ENCODE peak calls at places on chromosomes 1 and 21, in nine cellular contexts. J, G, Q, E, D, C, L, T and O are unnamed samples.

GRCh38 chr21:31111093-31111492 is 72.8 kb upstream of the KRTAP19-8 start:
- DNase-seq in J (no peak), G (no peak), Q (no peak), E (no peak), D (no peak), C (no peak), L (no peak), T (no peak), O (no peak)

GRCh38 chr1:31181515-31182343 is 58.0 kb downstream of the NKAIN1 start:
- DNase-seq in J (peak), G (no peak), Q (peak), E (no peak), D (peak), C (peak), L (peak), T (peak), O (peak)

GRCh38 chr1:109886827-109887226 is 23.8 kb upstream of the CSF1 start:
- DNase-seq in J (no peak), G (no peak), Q (no peak), E (no peak), D (no peak), C (no peak), L (peak), T (no peak), O (no peak)

GRCh38 chr1:210978316-210978993 is 155.5 kb downstream of the KCNH1 start:
- DNase-seq in J (no peak), G (no peak), Q (no peak), E (no peak), D (no peak), C (no peak), L (no peak), T (no peak), O (no peak)

GRCh38 chr1:59433440-59433813 is 136.5 kb downstream of the FGGY start:
- DNase-seq in J (no peak), G (no peak), Q (no peak), E (no peak), D (no peak), C (no peak), L (no peak), T (no peak), O (no peak)

GRCh38 chr21:26148071-26148470 is 22.5 kb downstream of the APP start:
- DNase-seq in J (no peak), G (no peak), Q (no peak), E (no peak), D (no peak), C (no peak), L (no peak), T (no peak), O (no peak)

GRCh38 chr1:110542730-110543129 is 23.8 kb upstream of the KCNA10 start:
- DNase-seq in J (no peak), G (peak), Q (no peak), E (no peak), D (no peak), C (no peak), L (peak), T (no peak), O (peak)

GRCh38 chr1:106727171-106727570 is 329.3 kb upstream of the PRMT6 start:
- DNase-seq in J (no peak), G (no peak), Q (no peak), E (no peak), D (no peak), C (no peak), L (peak), T (no peak), O (no peak)

GRCh38 chr1:243723458-243724043 is 126.5 kb downstream of the AKT3 start:
- DNase-seq in J (no peak), G (no peak), Q (no peak), E (no peak), D (no peak), C (no peak), L (no peak), T (no peak), O (no peak)

GRCh38 chr1:149995927-149996326 is 14.6 kb downstream of the OTUD7B start:
- DNase-seq in J (no peak), G (peak), Q (no peak), E (no peak), D (no peak), C (no peak), L (no peak), T (no peak), O (no peak)

GRCh38 chr1:11413907-11414495 is 65.0 kb upstream of the DISP3 start:
- DNase-seq in J (no peak), G (no peak), Q (no peak), E (peak), D (no peak), C (no peak), L (no peak), T (no peak), O (no peak)

GRCh38 chr1:90393025-90393424 is 324.1 kb downstream of the BARHL2 start:
- DNase-seq in J (no peak), G (peak), Q (no peak), E (no peak), D (no peak), C (no peak), L (no peak), T (no peak), O (no peak)

GRCh38 chr1:41678141-41678878 is 193.8 kb upstream of the EDN2 start:
- DNase-seq in J (no peak), G (peak), Q (no peak), E (no peak), D (no peak), C (no peak), L (no peak), T (no peak), O (no peak)

GRCh38 chr1:235111107-235111506 is 17.5 kb downstream of the TOMM20 start:
- DNase-seq in J (no peak), G (no peak), Q (no peak), E (no peak), D (no peak), C (no peak), L (no peak), T (no peak), O (no peak)

GRCh38 chr1:235112297-235113182 is 16.1 kb downstream of the TOMM20 start:
- DNase-seq in J (peak), G (no peak), Q (no peak), E (no peak), D (no peak), C (no peak), L (no peak), T (no peak), O (no peak)

GRCh38 chr1:235108185-235108593 is 20.4 kb downstream of the TOMM20 start:
- DNase-seq in J (peak), G (no peak), Q (no peak), E (no peak), D (no peak), C (no peak), L (no peak), T (no peak), O (no peak)

GRCh38 chr1:235108876-235109275 is 19.8 kb downstream of the TOMM20 start:
- DNase-seq in J (peak), G (no peak), Q (no peak), E (no peak), D (no peak), C (no peak), L (no peak), T (no peak), O (no peak)

DNA sequence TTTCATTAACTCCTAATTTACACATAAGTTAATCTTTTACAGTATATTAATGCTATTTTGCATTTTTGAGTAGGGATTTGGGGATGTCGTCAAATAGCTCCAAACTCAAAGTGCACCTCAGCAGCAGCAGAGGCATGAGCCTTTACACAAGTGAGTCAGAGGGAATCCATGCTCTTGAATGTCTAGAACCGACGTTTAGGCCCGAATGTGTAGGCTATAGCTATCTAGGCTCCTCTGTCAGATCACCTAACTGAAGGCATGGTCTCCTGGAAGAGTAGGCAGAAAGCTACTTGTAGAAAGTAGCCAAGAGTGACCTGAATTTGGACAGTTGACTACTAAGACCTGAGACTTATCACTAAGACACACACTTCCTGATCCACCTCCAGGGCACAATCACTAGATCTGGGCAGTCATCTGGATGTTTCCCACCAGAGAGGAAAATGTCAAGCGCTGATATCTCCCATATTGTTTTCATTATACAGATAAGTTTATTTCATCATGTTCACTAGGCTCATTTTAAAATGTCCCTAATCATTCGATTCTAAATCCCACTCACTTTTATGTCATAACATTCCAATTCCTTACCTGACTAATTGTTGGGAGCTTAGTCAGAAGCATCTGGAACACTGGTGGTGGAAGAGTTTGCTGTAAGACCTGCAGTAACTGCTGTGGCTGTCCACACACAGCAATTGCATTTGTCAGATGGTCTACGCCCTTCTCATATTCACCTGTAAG is 15.3 kb downstream of the TOMM20 start:
- DNase-seq in J (no peak), G (no peak), Q (no peak), E (no peak), D (no peak), C (no peak), L (no peak), T (no peak), O (no peak)
- H3K27ac ChIP-seq in J (no peak), G (no peak), Q (no peak), E (no peak), D (no peak), C (no peak), L (no peak), T (no peak), O (no peak)

GRCh38 chr1:43234267-43234666 is 35.5 kb upstream of the TMEM125 start:
- DNase-seq in J (no peak), G (no peak), Q (no peak), E (no peak), D (no peak), C (no peak), L (no peak), T (no peak), O (no peak)

GRCh38 chr1:43233631-43234030 is 36.2 kb upstream of the TMEM125 start:
- DNase-seq in J (no peak), G (no peak), Q (no peak), E (no peak), D (no peak), C (no peak), L (no peak), T (no peak), O (no peak)

GRCh38 chr1:43232071-43232470 is 37.7 kb upstream of the TMEM125 start:
- DNase-seq in J (no peak), G (peak), Q (no peak), E (no peak), D (no peak), C (no peak), L (no peak), T (no peak), O (no peak)

GRCh38 chr1:43229831-43230780 is 39.7 kb upstream of the TMEM125 start:
- DNase-seq in J (no peak), G (peak), Q (no peak), E (peak), D (no peak), C (no peak), L (no peak), T (no peak), O (no peak)

DNA sequence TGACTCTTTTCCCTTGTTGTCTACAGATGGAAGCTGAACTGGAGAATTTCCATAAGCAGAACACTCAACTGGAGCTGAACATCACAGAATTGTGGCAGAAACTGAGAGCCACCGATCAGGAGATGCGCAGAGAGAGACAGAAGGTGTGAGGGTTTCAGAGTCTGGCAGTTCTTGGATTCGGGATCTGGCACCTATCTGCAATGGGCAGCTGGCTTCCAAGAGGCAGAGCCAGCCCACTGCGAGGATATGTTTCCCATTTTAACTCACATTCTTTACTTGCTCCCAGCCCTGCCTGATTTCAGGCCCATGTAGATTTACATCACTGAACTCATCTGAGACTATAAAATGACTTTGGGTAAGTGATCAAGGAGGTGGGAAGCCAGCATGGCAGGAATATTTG is 37.3 kb upstream of the TMEM125 start:
- DNase-seq in J (no peak), G (no peak), Q (no peak), E (no peak), D (no peak), C (no peak), L (no peak), T (no peak), O (no peak)
- H3K27ac ChIP-seq in J (no peak), G (peak), Q (no peak), E (no peak), D (no peak), C (peak), L (no peak), T (no peak), O (no peak)

GRCh38 chr1:221344693-221345092 is 397.2 kb downstream of the DUSP10 start:
- DNase-seq in J (no peak), G (peak), Q (no peak), E (no peak), D (no peak), C (no peak), L (no peak), T (no peak), O (no peak)
- H3K27ac ChIP-seq in J (no peak), G (no peak), Q (no peak), E (no peak), D (no peak), C (no peak), L (no peak), T (no peak), O (no peak)

GRCh38 chr1:204264805-204265204 is 51.0 kb upstream of the GOLT1A start:
- DNase-seq in J (no peak), G (no peak), Q (no peak), E (no peak), D (no peak), C (no peak), L (no peak), T (no peak), O (no peak)
- H3K27ac ChIP-seq in J (no peak), G (no peak), Q (no peak), E (no peak), D (no peak), C (peak), L (no peak), T (no peak), O (no peak)

GRCh38 chr1:33332357-33332789 is 11.5 kb upstream of the A3GALT2 start:
- DNase-seq in J (peak), G (peak), Q (no peak), E (no peak), D (no peak), C (no peak), L (no peak), T (no peak), O (no peak)
- H3K27ac ChIP-seq in J (peak), G (peak), Q (no peak), E (no peak), D (no peak), C (no peak), L (no peak), T (peak), O (no peak)

GRCh38 chr1:13764533-13764932 is 64.5 kb downstream of the PRDM2 start:
- DNase-seq in J (no peak), G (peak), Q (no peak), E (no peak), D (no peak), C (no peak), L (no peak), T (no peak), O (no peak)
- H3K27ac ChIP-seq in J (no peak), G (no peak), Q (no peak), E (no peak), D (no peak), C (no peak), L (no peak), T (no peak), O (no peak)

GRCh38 chr1:29760165-29760564 is 523.8 kb downstream of the PTPRU start:
- DNase-seq in J (no peak), G (no peak), Q (no peak), E (no peak), D (no peak), C (no peak), L (no peak), T (no peak), O (no peak)

GRCh38 chr1:29758764-29759499 is 522.6 kb downstream of the PTPRU start:
- DNase-seq in J (peak), G (no peak), Q (no peak), E (peak), D (no peak), C (no peak), L (no peak), T (no peak), O (no peak)

GRCh38 chr1:29761159-29761928 is 525.0 kb downstream of the PTPRU start:
- DNase-seq in J (peak), G (no peak), Q (no peak), E (peak), D (no peak), C (no peak), L (no peak), T (no peak), O (no peak)

GRCh38 chr1:29756901-29757729 is 520.8 kb downstream of the PTPRU start:
- DNase-seq in J (peak), G (no peak), Q (no peak), E (no peak), D (no peak), C (no peak), L (no peak), T (no peak), O (no peak)

GRCh38 chr1:29757866-29758763 is 521.8 kb downstream of the PTPRU start:
- DNase-seq in J (peak), G (no peak), Q (no peak), E (no peak), D (no peak), C (no peak), L (no peak), T (no peak), O (no peak)
- H3K27ac ChIP-seq in J (no peak), G (no peak), Q (no peak), E (peak), D (no peak), C (no peak), L (no peak), T (no peak), O (no peak)

GRCh38 chr1:56187410-56187809 is 392.0 kb downstream of the PLPP3 start:
- DNase-seq in J (no peak), G (no peak), Q (no peak), E (no peak), D (no peak), C (no peak), L (no peak), T (no peak), O (no peak)

GRCh38 chr1:56189946-56190920 is 389.1 kb downstream of the PLPP3 start:
- DNase-seq in J (no peak), G (no peak), Q (no peak), E (peak), D (no peak), C (no peak), L (peak), T (no peak), O (no peak)

GRCh38 chr1:56188216-56188615 is 391.1 kb downstream of the PLPP3 start:
- DNase-seq in J (no peak), G (no peak), Q (no peak), E (no peak), D (no peak), C (no peak), L (no peak), T (no peak), O (no peak)

GRCh38 chr1:56189454-56189853 is 389.9 kb downstream of the PLPP3 start:
- DNase-seq in J (no peak), G (no peak), Q (no peak), E (no peak), D (no peak), C (no peak), L (no peak), T (no peak), O (no peak)

GRCh38 chr1:56188855-56189254 is 390.5 kb downstream of the PLPP3 start:
- DNase-seq in J (no peak), G (no peak), Q (no peak), E (no peak), D (no peak), C (no peak), L (no peak), T (no peak), O (no peak)
- H3K27ac ChIP-seq in J (no peak), G (no peak), Q (no peak), E (no peak), D (no peak), C (no peak), L (no peak), T (no peak), O (no peak)

GRCh38 chr1:99639945-99640344 is 6.0 kb upstream of the PALMD start:
- DNase-seq in J (no peak), G (no peak), Q (no peak), E (no peak), D (no peak), C (no peak), L (no peak), T (no peak), O (no peak)

GRCh38 chr1:99640672-99641071 is 5.2 kb upstream of the PALMD start:
- DNase-seq in J (no peak), G (no peak), Q (no peak), E (no peak), D (no peak), C (no peak), L (no peak), T (no peak), O (no peak)

GRCh38 chr1:99638853-99639252 is 7.1 kb upstream of the PALMD start:
- DNase-seq in J (no peak), G (no peak), Q (no peak), E (no peak), D (no peak), C (no peak), L (no peak), T (no peak), O (no peak)

GRCh38 chr1:99641558-99641957 is 4.4 kb upstream of the PALMD start:
- DNase-seq in J (no peak), G (no peak), Q (no peak), E (no peak), D (no peak), C (no peak), L (no peak), T (no peak), O (no peak)

DNA sequence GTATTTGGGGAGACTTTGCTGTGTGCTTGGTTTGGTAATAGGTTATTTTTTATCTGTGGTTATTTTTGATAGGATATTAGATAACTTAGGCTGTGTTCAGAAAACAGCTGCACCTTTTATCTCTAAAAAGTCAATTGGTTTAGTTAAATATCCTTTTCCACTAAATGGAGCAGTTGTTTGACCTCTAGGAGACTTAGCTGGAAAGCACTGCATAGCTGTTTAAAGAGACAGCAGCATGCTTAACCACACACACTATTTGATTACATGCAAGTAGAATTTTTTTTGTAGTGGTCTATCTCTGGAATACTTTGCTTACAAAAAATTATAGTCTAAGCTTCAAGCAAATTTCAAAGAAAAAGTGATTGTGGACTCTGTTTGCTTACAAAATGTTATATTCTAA is 6.5 kb upstream of the PALMD start:
- DNase-seq in J (no peak), G (no peak), Q (no peak), E (no peak), D (no peak), C (no peak), L (no peak), T (no peak), O (no peak)
- H3K27ac ChIP-seq in J (no peak), G (no peak), Q (no peak), E (no peak), D (no peak), C (no peak), L (no peak), T (no peak), O (no peak)

GRCh38 chr1:53731201-53731600 is 7.8 kb downstream of the GLIS1 start:
- DNase-seq in J (no peak), G (no peak), Q (no peak), E (no peak), D (no peak), C (no peak), L (no peak), T (no peak), O (no peak)
- H3K27ac ChIP-seq in J (no peak), G (no peak), Q (no peak), E (no peak), D (no peak), C (no peak), L (no peak), T (no peak), O (no peak)